ENCODE peak calls at places on chromosomes 13 and 19, in five cellular contexts. J is OCI-LY7, V is PC-9, B is GM23338, C is keratinocyte. E is an unnamed sample.

GRCh38 chr19:46610851-46611770 is 10.0 kb downstream of the CALM3 start:
- DNase-seq in C (no peak), V (no peak), J (peak; percentile 39), B (no peak), E (peak; percentile 86)

GRCh38 chr19:10353793-10354391 is 14.5 kb upstream of the ICAM3 start:
- DNase-seq in J (peak; percentile 78), C (no peak), B (peak; percentile 100), V (no peak), E (peak; percentile 87)

GRCh38 chr13:77372275-77372674 is 45.4 kb upstream of the MYCBP2 start:
- DNase-seq in J (no peak), B (no peak), C (no peak), V (no peak), E (no peak)

GRCh38 chr13:26254583-26255102 is 714 bp downstream of the CDK8 start:
- DNase-seq in J (peak; percentile 62), C (no peak), B (peak; percentile 73), V (peak; percentile 46), E (peak; percentile 77)

GRCh38 chr13:51148223-51148951 is 37.3 kb upstream of the C13orf42 start:
- DNase-seq in V (no peak), B (peak; percentile 78), J (no peak), C (no peak), E (no peak)

GRCh38 chr19:11422163-11423068 is 3.3 kb upstream of the RGL3 start:
- DNase-seq in B (peak; percentile 98), J (peak; percentile 95), C (peak; percentile 91), V (peak; percentile 98), E (peak; percentile 92)

GRCh38 chr13:50812242-50812641 is 31.2 kb downstream of the DLEU7 start:
- DNase-seq in J (no peak), B (no peak), V (no peak), C (no peak), E (no peak)

GRCh38 chr13:29434217-29434940 is 161.1 kb downstream of the SLC7A1 start:
- DNase-seq in C (no peak), V (no peak), B (no peak), J (peak; percentile 92), E (no peak)

GRCh38 chr19:45547965-45548609 is 36.5 kb downstream of the OPA3 start:
- DNase-seq in J (no peak), C (peak; percentile 86), V (peak; percentile 90), B (no peak), E (peak; percentile 98)

GRCh38 chr19:19538077-19538764 is at the start of gene CILP2:
- DNase-seq in V (peak; percentile 56), B (peak; percentile 89), C (no peak), J (peak; percentile 45), E (peak; percentile 96)

GRCh38 chr19:39007096-39007495 is 25.3 kb downstream of the FBXO27 start:
- DNase-seq in C (no peak), J (no peak), B (peak; percentile 13), V (no peak), E (no peak)

GRCh38 chr13:77574076-77574475 is 38.6 kb downstream of the SCEL start:
- DNase-seq in B (no peak), V (no peak), C (no peak), J (no peak), E (no peak)

GRCh38 chr19:46065486-46065885 is 24.7 kb upstream of the IGFL4 start:
- DNase-seq in V (peak; percentile 23), C (no peak), J (no peak), B (no peak), E (no peak)

GRCh38 chr13:95643814-95644598 is 500 bp downstream of the DZIP1 start:
- DNase-seq in J (no peak), C (no peak), B (peak; percentile 69), V (no peak), E (peak; percentile 81)

GRCh38 chr13:97257228-97257755 is 35.2 kb downstream of the MBNL2 start:
- DNase-seq in B (no peak), J (no peak), C (no peak), V (peak; percentile 29), E (no peak)

GRCh38 chr13:95075506-95075905 is 225.7 kb downstream of the ABCC4 start:
- DNase-seq in C (no peak), B (no peak), J (no peak), V (no peak), E (no peak)

GRCh38 chr13:40812102-40812501 is 22.7 kb downstream of the SLC25A15 start:
- DNase-seq in C (no peak), J (peak; percentile 27), B (no peak), V (no peak), E (no peak)

GRCh38 chr19:14731200-14731599 is 41.4 kb downstream of the ZNF333 start:
- DNase-seq in V (peak; percentile 3), B (peak; percentile 20), J (no peak), C (no peak), E (no peak)

GRCh38 chr13:35716186-35716585 is 239.7 kb upstream of the MAB21L1 start:
- DNase-seq in B (no peak), C (no peak), V (peak; percentile 56), J (no peak), E (no peak)

GRCh38 chr13:20588529-20589110 is 21.7 kb downstream of the IFT88 start:
- DNase-seq in J (no peak), B (no peak), C (no peak), V (no peak), E (no peak)

GRCh38 chr19:47729468-47729798 is 15.9 kb upstream of the NOP53 start:
- DNase-seq in C (no peak), V (peak; percentile 86), B (peak; percentile 66), J (no peak), E (peak; percentile 96)

GRCh38 chr13:101661839-101662238 is 209.4 kb downstream of the ITGBL1 start:
- DNase-seq in J (no peak), B (no peak), C (no peak), V (no peak), E (no peak)

GRCh38 chr13:25217023-25217909 is 45.2 kb upstream of the AMER2 start:
- DNase-seq in J (no peak), B (no peak), C (no peak), V (no peak), E (no peak)

GRCh38 chr13:42548731-42549554 is 25.0 kb upstream of the TNFSF11 start:
- DNase-seq in J (peak; percentile 6), B (no peak), C (no peak), V (no peak), E (no peak)

GRCh38 chr19:16052353-16052752 is 23.9 kb upstream of the TPM4 start:
- DNase-seq in C (no peak), V (no peak), J (no peak), B (no peak), E (no peak)

GRCh38 chr19:37165635-37166034 is 6.9 kb downstream of the ZNF585A start:
- DNase-seq in J (no peak), B (no peak), C (no peak), V (no peak), E (no peak)

DNA sequence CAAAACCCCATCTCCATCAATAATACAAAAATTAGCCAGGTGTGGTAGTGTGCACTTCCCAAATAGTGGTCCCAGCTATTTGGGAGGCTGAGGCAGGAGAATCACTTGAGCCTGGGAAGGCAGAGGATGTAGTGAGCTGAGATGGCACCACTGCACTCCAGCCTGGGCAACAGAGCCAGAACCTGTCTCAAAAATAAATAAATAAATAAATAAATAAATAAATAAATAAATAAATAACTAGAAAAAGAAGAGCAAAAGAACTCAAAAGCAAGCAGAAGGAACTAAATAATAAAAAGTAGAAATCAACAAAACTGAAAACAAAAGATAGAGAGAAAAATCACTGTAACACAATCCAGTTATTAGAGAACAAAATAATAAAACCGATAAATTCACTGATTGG is 12.3 kb downstream of the ZNF585A start:
- DNase-seq in B (no peak), V (no peak), J (no peak), C (no peak), E (no peak)
- H3K36me3 ChIP-seq in B (peaks cover 34% of the 10 kb centered on the region), V (no peaks in the 10 kb centered on the region), J (peaks cover 51% of the 10 kb centered on the region), C (no peaks in the 10 kb centered on the region), E (peaks cover 28% of the 10 kb centered on the region)

DNA sequence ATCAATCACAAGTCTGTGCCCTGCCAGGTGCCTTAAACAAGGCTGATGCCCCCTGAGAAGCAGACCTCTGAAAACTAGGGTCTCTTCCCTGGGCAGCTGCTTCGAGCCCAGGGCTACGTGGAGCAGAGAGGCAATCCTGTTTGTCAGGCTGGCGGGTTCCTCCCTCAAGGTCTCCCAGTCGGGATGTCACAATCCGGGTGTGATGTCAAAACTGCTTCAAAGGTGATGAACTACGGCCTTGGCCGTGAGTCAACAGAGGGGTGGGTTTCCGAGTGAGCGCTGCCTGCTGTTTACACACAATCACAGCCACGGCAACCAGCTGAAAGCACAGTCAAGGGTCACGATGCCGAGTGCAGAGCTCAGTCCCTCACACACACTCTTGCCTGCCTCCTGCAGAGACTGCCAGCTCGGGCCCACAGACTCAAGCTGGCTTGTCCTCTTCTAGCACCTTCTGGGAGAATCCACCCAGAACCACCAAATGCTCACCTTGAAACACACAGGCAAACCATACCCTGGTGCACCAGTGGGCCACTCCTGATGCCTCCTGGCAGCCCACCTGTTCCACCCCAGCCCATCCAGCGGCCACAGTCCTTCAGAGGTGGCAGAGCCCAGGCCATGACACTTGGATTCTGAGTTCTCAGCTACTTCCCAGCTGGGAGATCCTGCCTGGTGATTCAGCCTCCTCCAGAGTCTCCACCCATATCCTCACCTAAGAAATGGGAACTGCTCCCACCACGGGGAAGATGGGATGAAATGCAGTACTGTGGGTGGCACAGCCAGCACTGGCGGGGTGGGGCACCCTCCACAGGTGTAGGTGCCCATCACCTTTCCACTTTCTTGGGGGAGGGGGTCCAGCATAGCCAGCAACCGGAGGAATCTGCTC is 6.8 kb downstream of the ELL start:
- DNase-seq in C (no peak), V (peak; percentile 80), J (no peak), B (no peak), E (peak; percentile 78)
- H3K4me2 ChIP-seq in C (peak overlapping the region; percentile 24), V (peak overlapping the region; percentile 84), J (no peak overlapping the region), B (no peak overlapping the region), E (no peak overlapping the region)

GRCh38 chr13:45506811-45507210 is 42.1 kb downstream of the COG3 start:
- DNase-seq in C (no peak), B (no peak), J (no peak), V (no peak), E (no peak)
- H3K36me3 ChIP-seq in C (peaks cover 53% of the 10 kb centered on the region), B (peaks cover 18% of the 10 kb centered on the region), J (peaks cover 68% of the 10 kb centered on the region), V (peaks cover 57% of the 10 kb centered on the region), E (peaks cover 54% of the 10 kb centered on the region)

DNA sequence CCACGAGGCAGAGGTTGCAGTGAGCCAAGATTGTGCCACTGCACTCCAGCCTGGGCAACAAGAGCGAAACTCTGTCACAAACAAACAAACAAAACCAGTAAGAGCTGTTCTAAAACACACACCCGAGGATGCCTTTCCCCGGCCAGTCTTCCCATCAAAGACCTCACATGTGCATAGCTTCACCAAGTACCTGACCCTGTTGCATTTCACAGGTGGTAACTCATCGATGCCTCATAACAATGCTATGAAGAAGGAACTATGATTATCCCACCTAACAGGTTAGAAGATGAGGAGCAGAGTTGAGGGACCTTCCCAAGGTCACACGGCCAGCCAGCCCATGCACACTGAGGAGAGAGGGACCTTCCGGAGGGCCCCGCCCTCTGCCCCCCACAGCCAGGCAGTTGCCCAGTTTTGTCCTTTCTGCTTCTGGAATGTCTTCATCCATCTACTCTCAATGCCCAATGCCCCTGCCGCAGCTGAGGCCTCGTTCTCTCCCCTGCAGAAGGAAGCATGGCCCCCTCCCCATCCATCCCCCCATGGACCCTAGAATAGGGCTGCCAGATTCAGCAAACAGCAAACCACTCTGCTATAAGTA is 16.8 kb upstream of the LENG8 start:
- DNase-seq in V (peak; percentile 87), C (no peak), B (no peak), J (no peak), E (peak; percentile 30)
- H3K4me2 ChIP-seq in V (peak overlapping the region; percentile 77), C (peak overlapping the region; percentile 0), B (no peak overlapping the region), J (no peak overlapping the region), E (no peak overlapping the region)

E was measured in osteoblast.